ENCODE peak calls at places on chromosome 1, in ten cellular contexts. S, Q, C, A, F, L, V, N, J and K are unnamed samples.

GRCh38 chr1:67749263-67749843 is 64.4 kb downstream of the GADD45A start:
- DNase-seq in S (no peak), Q (no peak), C (no peak), A (no peak), F (no peak), L (no peak), V (peak; percentile 69), N (no peak), J (no peak), K (no peak)

GRCh38 chr1:10339815-10340214 is 59.0 kb upstream of the PGD start:
- DNase-seq in S (no peak), Q (peak; percentile 62), C (peak; percentile 58), A (no peak), F (no peak), L (peak; percentile 45), V (peak; percentile 58), N (peak; percentile 52), J (peak; percentile 78), K (peak; percentile 50)

GRCh38 chr1:206978259-206978658 is 8.0 kb upstream of the FCAMR start:
- DNase-seq in S (no peak), Q (no peak), C (no peak), A (no peak), F (no peak), L (no peak), V (no peak), N (no peak), J (no peak), K (no peak)

GRCh38 chr1:1622578-1623094 is 7.3 kb downstream of the MIB2 start:
- DNase-seq in S (no peak), Q (no peak), C (no peak), A (no peak), F (no peak), L (no peak), V (no peak), N (no peak), J (no peak), K (no peak)

GRCh38 chr1:111369177-111369576 is 58.4 kb downstream of the OVGP1 start:
- DNase-seq in S (no peak), Q (no peak), C (no peak), A (no peak), F (no peak), L (peak; percentile 23), V (no peak), N (no peak), J (no peak), K (no peak)

GRCh38 chr1:159931101-159931816 is 6.0 kb upstream of the TAGLN2 start:
- DNase-seq in S (no peak), Q (no peak), C (no peak), A (no peak), F (no peak), L (no peak), V (no peak), N (no peak), J (no peak), K (no peak)

GRCh38 chr1:161046574-161047167 is 894 bp upstream of the USF1 start:
- DNase-seq in S (no peak), Q (no peak), C (no peak), A (no peak), F (peak; percentile 47), L (no peak), V (no peak), N (no peak), J (no peak), K (no peak)

GRCh38 chr1:205319081-205320018 is 2.2 kb downstream of the NUAK2 start:
- DNase-seq in S (peak; percentile 86), Q (peak; percentile 78), C (no peak), A (peak; percentile 82), F (no peak), L (peak; percentile 85), V (no peak), N (peak; percentile 68), J (no peak), K (no peak)

GRCh38 chr1:109267743-109268300 is 15.1 kb downstream of the PSRC1 start:
- DNase-seq in S (peak; percentile 42), Q (no peak), C (no peak), A (no peak), F (no peak), L (no peak), V (no peak), N (no peak), J (peak; percentile 7), K (no peak)

GRCh38 chr1:235632538-235633219 is 16.9 kb downstream of the GNG4 start:
- DNase-seq in S (no peak), Q (peak; percentile 56), C (no peak), A (peak; percentile 2), F (no peak), L (peak; percentile 24), V (no peak), N (no peak), J (no peak), K (no peak)

GRCh38 chr1:204647114-204647804 is 38.3 kb downstream of the LRRN2 start:
- DNase-seq in S (no peak), Q (peak; percentile 70), C (peak; percentile 84), A (peak; percentile 10), F (no peak), L (peak; percentile 94), V (no peak), N (peak; percentile 71), J (peak; percentile 42), K (peak; percentile 52)

GRCh38 chr1:246198141-246198820 is 308.8 kb downstream of the SMYD3 start:
- DNase-seq in S (no peak), Q (no peak), C (no peak), A (no peak), F (no peak), L (no peak), V (no peak), N (no peak), J (no peak), K (no peak)

GRCh38 chr1:165153182-165153581 is 203.3 kb downstream of the LMX1A start:
- DNase-seq in S (no peak), Q (no peak), C (no peak), A (no peak), F (no peak), L (no peak), V (no peak), N (no peak), J (no peak), K (no peak)

GRCh38 chr1:95534985-95535384 is 301.0 kb downstream of the RWDD3 start:
- DNase-seq in S (no peak), Q (no peak), C (no peak), A (peak; percentile 66), F (no peak), L (no peak), V (no peak), N (no peak), J (no peak), K (no peak)

GRCh38 chr1:41371630-41372599 is 10.7 kb downstream of the FOXO6 start:
- DNase-seq in S (no peak), Q (no peak), C (peak; percentile 86), A (no peak), F (no peak), L (no peak), V (peak; percentile 85), N (peak; percentile 80), J (peak; percentile 83), K (no peak)

GRCh38 chr1:97384294-97384952 is 536.4 kb downstream of the DPYD start:
- DNase-seq in S (no peak), Q (peak; percentile 92), C (no peak), A (no peak), F (no peak), L (peak; percentile 51), V (no peak), N (no peak), J (no peak), K (no peak)

GRCh38 chr1:199799116-199799515 is 228.4 kb upstream of the NR5A2 start:
- DNase-seq in S (no peak), Q (no peak), C (no peak), A (no peak), F (no peak), L (no peak), V (peak; percentile 56), N (no peak), J (no peak), K (no peak)

GRCh38 chr1:35569956-35570355 is 3.2 kb upstream of the TFAP2E start:
- DNase-seq in S (no peak), Q (peak; percentile 65), C (no peak), A (no peak), F (no peak), L (peak; percentile 44), V (no peak), N (no peak), J (no peak), K (no peak)

GRCh38 chr1:204072951-204073836 is at the start of gene SOX13:
- DNase-seq in S (peak; percentile 89), Q (peak; percentile 85), C (peak; percentile 86), A (peak; percentile 95), F (peak; percentile 6), L (peak; percentile 89), V (peak; percentile 93), N (peak; percentile 83), J (peak; percentile 70), K (peak; percentile 54)

GRCh38 chr1:153261793-153262371 is 2.4 kb downstream of the LORICRIN start:
- DNase-seq in S (no peak), Q (no peak), C (no peak), A (no peak), F (peak; percentile 43), L (no peak), V (no peak), N (no peak), J (no peak), K (no peak)

GRCh38 chr1:244013100-244013499 is 38.0 kb upstream of the ZBTB18 start:
- DNase-seq in S (no peak), Q (no peak), C (no peak), A (no peak), F (no peak), L (no peak), V (no peak), N (no peak), J (no peak), K (no peak)

GRCh38 chr1:24308365-24309015 is 10.7 kb upstream of the GRHL3 start:
- DNase-seq in S (no peak), Q (no peak), C (no peak), A (no peak), F (no peak), L (peak; percentile 36), V (no peak), N (no peak), J (no peak), K (no peak)
- TF ChIP-seq CTCF in S (no peak), Q (peak; percentile 29), C (peak; percentile 55), A (no peak), F (peak; percentile 49), L (peak; percentile 52), V (peak; percentile 26), N (peak; percentile 32), J (no peak), K (peak; percentile 17)

GRCh38 chr1:54378157-54378883 is 27.9 kb downstream of the SSBP3 start:
- DNase-seq in S (no peak), Q (no peak), C (peak; percentile 84), A (no peak), F (no peak), L (no peak), V (peak; percentile 76), N (no peak), J (no peak), K (no peak)
- H3K4me3 ChIP-seq in S (no peak overlapping the region), Q (no peak overlapping the region), C (no peak overlapping the region), A (no peak overlapping the region), F (no peak overlapping the region), L (no peak overlapping the region), V (no peak overlapping the region), N (no peak overlapping the region), J (no peak overlapping the region), K (no peak overlapping the region)

GRCh38 chr1:191034126-191034525 is 556.5 kb upstream of the BRINP3 start:
- DNase-seq in S (no peak), Q (no peak), C (no peak), A (no peak), F (no peak), L (no peak), V (no peak), N (no peak), J (no peak), K (no peak)
- H3K27me3 ChIP-seq in S (no peaks in the 10 kb centered on the region), Q (no peaks in the 10 kb centered on the region), C (no peaks in the 10 kb centered on the region), A (no peaks in the 10 kb centered on the region), F (no peaks in the 10 kb centered on the region), L (no peaks in the 10 kb centered on the region), V (no peaks in the 10 kb centered on the region), N (no peaks in the 10 kb centered on the region), J (no peaks in the 10 kb centered on the region), K (no peaks in the 10 kb centered on the region)

GRCh38 chr1:31977361-31978131 is 36.1 kb upstream of the KHDRBS1 start:
- DNase-seq in S (no peak), Q (peak; percentile 47), C (peak; percentile 61), A (no peak), F (no peak), L (peak; percentile 58), V (peak; percentile 68), N (no peak), J (peak; percentile 55), K (no peak)
- TF ChIP-seq CTCF in S (peak; percentile 17), Q (peak; percentile 39), C (peak; percentile 49), A (peak; percentile 35), F (peak; percentile 46), L (peak; percentile 54), V (peak; percentile 35), N (peak; percentile 62), J (peak; percentile 53), K (peak; percentile 34)